ENCODE peak calls at places on chromosomes 7 and 10, in six cellular contexts. W is mucosa of descending colon, A is AML-193, E is RPMI7951, I is hippocampal formation, H is psoas muscle. L is an unnamed sample.

GRCh38 chr7:33707427-33707826 is 197.9 kb upstream of the BMPER start:
- DNase-seq in W (no peak), A (no peak), E (peak; percentile 58), I (no peak), H (no peak), L (no peak)

GRCh38 chr7:15828881-15829280 is 142.4 kb upstream of the MEOX2 start:
- DNase-seq in W (no peak), A (no peak), E (no peak), I (no peak), H (no peak), L (no peak)

GRCh38 chr7:104156842-104157277 is 51.0 kb downstream of the ORC5 start:
- DNase-seq in W (no peak), A (peak; percentile 31), E (peak; percentile 13), I (peak; percentile 57), H (no peak), L (peak; percentile 14)

GRCh38 chr10:24452030-24452429 is 243.1 kb downstream of the KIAA1217 start:
- DNase-seq in W (no peak), A (no peak), E (no peak), I (no peak), H (no peak), L (no peak)

GRCh38 chr7:33093266-33093665 is 15.9 kb downstream of the RP9 start:
- DNase-seq in W (no peak), A (no peak), E (no peak), I (no peak), H (no peak), L (no peak)

GRCh38 chr7:104956753-104957450 is 57.1 kb upstream of the KMT2E start:
- DNase-seq in W (no peak), A (no peak), E (peak; percentile 99), I (no peak), H (no peak), L (no peak)

GRCh38 chr7:55552320-55553086 is 19.8 kb downstream of the VOPP1 start:
- DNase-seq in W (peak; percentile 72), A (no peak), E (peak; percentile 55), I (peak; percentile 53), H (peak; percentile 33), L (no peak)

GRCh38 chr10:17669185-17669872 is 25.4 kb downstream of the STAM start:
- DNase-seq in W (no peak), A (no peak), E (no peak), I (no peak), H (no peak), L (no peak)

GRCh38 chr10:70774810-70775678 is 10.1 kb downstream of the TBATA start:
- DNase-seq in W (peak; percentile 42), A (no peak), E (no peak), I (no peak), H (no peak), L (no peak)

GRCh38 chr10:70836319-70836718 is 20.6 kb downstream of the SGPL1 start:
- DNase-seq in W (no peak), A (no peak), E (no peak), I (no peak), H (no peak), L (no peak)

L was measured in NCI-H1048.